ENCODE peak calls at places on chromosomes 13 and 19, in ten cellular contexts. K, M, W, Z, C, J, B, F, R and L are unnamed samples.

GRCh38 chr13:37878921-37879320 is 9.3 kb upstream of the TRPC4 start:
- DNase-seq in K (no peak), M (no peak), W (no peak), Z (no peak), C (no peak), J (no peak), B (no peak), F (no peak), R (no peak), L (no peak)

GRCh38 chr13:38415233-38415632 is 65.6 kb downstream of the UFM1 start:
- DNase-seq in K (no peak), M (peak; percentile 65), W (no peak), Z (no peak), C (no peak), J (peak; percentile 2), B (no peak), F (no peak), R (no peak), L (peak; percentile 8)

GRCh38 chr13:33015275-33015674 is 948 bp upstream of the KL start:
- DNase-seq in K (no peak), M (peak; percentile 27), W (no peak), Z (no peak), C (no peak), J (no peak), B (no peak), F (no peak), R (no peak), L (no peak)

GRCh38 chr13:99857738-99858137 is 113.8 kb downstream of the ZIC5 start:
- DNase-seq in K (no peak), M (no peak), W (no peak), Z (no peak), C (no peak), J (no peak), B (no peak), F (no peak), R (no peak), L (no peak)

GRCh38 chr13:85693889-85694511 is 105.2 kb downstream of the SLITRK6 start:
- DNase-seq in K (no peak), M (no peak), W (no peak), Z (no peak), C (no peak), J (peak; percentile 4), B (no peak), F (no peak), R (peak; percentile 12), L (no peak)

GRCh38 chr13:107329991-107330390 is 762.1 kb upstream of the ARGLU1 start:
- DNase-seq in K (no peak), M (no peak), W (no peak), Z (peak; percentile 91), C (no peak), J (no peak), B (no peak), F (no peak), R (no peak), L (no peak)

GRCh38 chr19:35753634-35754364 is 3.0 kb downstream of the HSPB6 start:
- DNase-seq in K (no peak), M (no peak), W (no peak), Z (no peak), C (no peak), J (no peak), B (no peak), F (no peak), R (no peak), L (peak; percentile 9)

GRCh38 chr19:20928371-20928770 is 5.3 kb downstream of the ZNF85 start:
- DNase-seq in K (no peak), M (no peak), W (no peak), Z (no peak), C (no peak), J (no peak), B (no peak), F (no peak), R (peak; percentile 87), L (no peak)

GRCh38 chr13:98222081-98222554 is 45.0 kb upstream of the RNF113B start:
- DNase-seq in K (peak; percentile 82), M (no peak), W (no peak), Z (peak; percentile 31), C (no peak), J (no peak), B (no peak), F (no peak), R (peak; percentile 63), L (peak; percentile 37)

GRCh38 chr19:35344511-35345031 is 3.1 kb upstream of the FFAR1 start:
- DNase-seq in K (no peak), M (no peak), W (no peak), Z (no peak), C (no peak), J (no peak), B (no peak), F (no peak), R (no peak), L (no peak)

GRCh38 chr19:21022996-21023395 is 2.5 kb downstream of the ZNF430 start:
- DNase-seq in K (no peak), M (no peak), W (peak; percentile 38), Z (no peak), C (no peak), J (peak; percentile 49), B (no peak), F (no peak), R (peak; percentile 60), L (no peak)

GRCh38 chr13:57629821-57630235 is 1.7 kb upstream of the PCDH17 start:
- DNase-seq in K (peak; percentile 67), M (peak; percentile 31), W (peak; percentile 10), Z (peak; percentile 99), C (peak; percentile 58), J (no peak), B (peak; percentile 75), F (peak; percentile 97), R (no peak), L (peak; percentile 27)

GRCh38 chr19:49890349-49891311 is 6.1 kb downstream of the IL4I1 start:
- DNase-seq in K (peak; percentile 57), M (peak; percentile 91), W (peak; percentile 80), Z (no peak), C (peak; percentile 81), J (no peak), B (no peak), F (peak; percentile 75), R (no peak), L (peak; percentile 67)

GRCh38 chr13:48873598-48873997 is 102.1 kb upstream of the FNDC3A start:
- DNase-seq in K (no peak), M (no peak), W (no peak), Z (no peak), C (no peak), J (no peak), B (no peak), F (no peak), R (peak; percentile 78), L (no peak)

GRCh38 chr13:39032150-39032549 is 5.7 kb downstream of the PROSER1 start:
- DNase-seq in K (no peak), M (no peak), W (no peak), Z (no peak), C (no peak), J (no peak), B (no peak), F (no peak), R (no peak), L (no peak)

GRCh38 chr13:22050951-22051563 is 380.2 kb downstream of the FGF9 start:
- DNase-seq in K (no peak), M (no peak), W (no peak), Z (no peak), C (no peak), J (no peak), B (no peak), F (no peak), R (no peak), L (no peak)

GRCh38 chr13:113411216-113412023 is 41.9 kb downstream of the ADPRHL1 start:
- DNase-seq in K (no peak), M (no peak), W (no peak), Z (no peak), C (no peak), J (peak; percentile 84), B (peak; percentile 89), F (no peak), R (peak; percentile 94), L (peak; percentile 52)

GRCh38 chr13:43767351-43767901 is 19.3 kb downstream of the ENOX1 start:
- DNase-seq in K (no peak), M (no peak), W (no peak), Z (peak; percentile 66), C (no peak), J (no peak), B (peak; percentile 22), F (peak; percentile 62), R (no peak), L (no peak)

GRCh38 chr13:83086948-83087347 is 795.3 kb downstream of the SLITRK1 start:
- DNase-seq in K (no peak), M (no peak), W (no peak), Z (no peak), C (no peak), J (no peak), B (no peak), F (no peak), R (no peak), L (no peak)

GRCh38 chr19:41563847-41564514 is 12.0 kb upstream of the CEACAM21 start:
- DNase-seq in K (no peak), M (no peak), W (peak; percentile 17), Z (no peak), C (no peak), J (no peak), B (no peak), F (no peak), R (no peak), L (no peak)

GRCh38 chr19:16051254-16052025 is 24.9 kb upstream of the TPM4 start:
- DNase-seq in K (no peak), M (no peak), W (peak; percentile 29), Z (no peak), C (no peak), J (peak; percentile 63), B (no peak), F (no peak), R (peak; percentile 22), L (no peak)

GRCh38 chr19:4542896-4543351 is 3.1 kb upstream of the LRG1 start:
- DNase-seq in K (no peak), M (no peak), W (no peak), Z (no peak), C (no peak), J (peak; percentile 87), B (no peak), F (no peak), R (no peak), L (no peak)

GRCh38 chr13:43128504-43128929 is 105.1 kb downstream of the DNAJC15 start:
- DNase-seq in K (no peak), M (no peak), W (no peak), Z (no peak), C (no peak), J (no peak), B (peak; percentile 22), F (peak; percentile 31), R (no peak), L (no peak)

GRCh38 chr19:40512473-40513344 is 45.9 kb downstream of the SPTBN4 start:
- DNase-seq in K (peak; percentile 27), M (no peak), W (no peak), Z (no peak), C (no peak), J (no peak), B (no peak), F (peak; percentile 74), R (no peak), L (no peak)

GRCh38 chr19:2315121-2315817 is 7.3 kb upstream of the LINGO3 start:
- DNase-seq in K (no peak), M (no peak), W (no peak), Z (no peak), C (no peak), J (no peak), B (no peak), F (no peak), R (no peak), L (no peak)